ENCODE peak calls at places on chromosomes 6 and 20, in ten cellular contexts. Q is WTC11, X is right lobe of liver, S is kidney epithelial cell, F is coronary artery, K is esophagus muscularis mucosa, U is BJ, Z is keratinocyte, N is Panc1, E is esophagus squamous epithelium. V is an unnamed sample.

GRCh38 chr20:51014797-51015722 is 7.8 kb downstream of the KCNG1 start:
- DNase-seq in K (no peak), Q (peak), Z (no peak), U (no peak), F (no peak), N (no peak), S (peak), X (no peak), E (no peak), V (no peak)

GRCh38 chr6:166826264-166826663 is 130.1 kb downstream of the RNASET2 start:
- DNase-seq in S (no peak), Q (no peak), F (no peak), U (no peak), E (no peak), N (no peak), X (no peak), Z (no peak), K (no peak), V (no peak)

GRCh38 chr6:135002974-135003703 is 51.5 kb downstream of the HBS1L start:
- DNase-seq in X (no peak), Z (no peak), N (no peak), S (no peak), E (no peak), Q (no peak), K (no peak), U (no peak), F (no peak), V (no peak)

GRCh38 chr20:1186367-1186991 is 1.7 kb upstream of the TMEM74B start:
- DNase-seq in X (no peak), F (no peak), E (no peak), U (no peak), N (no peak), Q (no peak), K (no peak), Z (no peak), S (no peak), V (no peak)

GRCh38 chr6:169140986-169141495 is 112.6 kb downstream of the THBS2 start:
- DNase-seq in K (peak), U (no peak), Z (no peak), N (no peak), S (no peak), E (no peak), X (no peak), F (no peak), Q (no peak), V (no peak)

GRCh38 chr20:18727032-18727508 is 86.5 kb upstream of the SCP2D1 start:
- DNase-seq in K (no peak), Z (peak), N (no peak), S (no peak), X (no peak), Q (no peak), U (no peak), E (no peak), F (no peak), V (no peak)

GRCh38 chr6:132300323-132300949 is 100.8 kb downstream of the MOXD1 start:
- DNase-seq in Q (peak), N (peak), K (no peak), Z (no peak), X (no peak), E (no peak), F (no peak), S (no peak), U (no peak), V (no peak)

GRCh38 chr6:15292721-15293302 is 46.9 kb downstream of the JARID2 start:
- DNase-seq in E (no peak), N (no peak), F (no peak), X (no peak), Q (no peak), K (no peak), S (no peak), U (no peak), Z (no peak), V (no peak)

GRCh38 chr6:111580826-111581505 is 24.7 kb downstream of the TRAF3IP2 start:
- DNase-seq in Q (peak), U (no peak), Z (no peak), E (no peak), K (no peak), N (no peak), F (no peak), S (no peak), X (no peak), V (no peak)
- TF ChIP-seq CTCF in Q (no peak), U (no peak), Z (peak), E (peak), K (peak), N (no peak), F (no peak), S (no peak), X (no peak), V (no peak)

GRCh38 chr6:125858427-125859320 is 67.9 kb downstream of the NCOA7 start:
- DNase-seq in K (no peak), E (no peak), U (no peak), N (peak), S (peak), X (peak), Q (peak), F (no peak), Z (no peak), V (no peak)
- TF ChIP-seq CTCF in K (peak), E (peak), U (peak), N (peak), S (peak), X (peak), Q (peak), F (peak), Z (peak), V (peak)

GRCh38 chr20:33076662-33077398 is 2.6 kb upstream of the BPIFB4 start:
- DNase-seq in X (no peak), N (no peak), U (no peak), F (no peak), E (no peak), Z (no peak), K (no peak), S (no peak), Q (no peak), V (no peak)
- TF ChIP-seq CTCF in X (peak), N (no peak), U (no peak), F (no peak), E (peak), Z (peak), K (no peak), S (no peak), Q (peak), V (no peak)

DNA sequence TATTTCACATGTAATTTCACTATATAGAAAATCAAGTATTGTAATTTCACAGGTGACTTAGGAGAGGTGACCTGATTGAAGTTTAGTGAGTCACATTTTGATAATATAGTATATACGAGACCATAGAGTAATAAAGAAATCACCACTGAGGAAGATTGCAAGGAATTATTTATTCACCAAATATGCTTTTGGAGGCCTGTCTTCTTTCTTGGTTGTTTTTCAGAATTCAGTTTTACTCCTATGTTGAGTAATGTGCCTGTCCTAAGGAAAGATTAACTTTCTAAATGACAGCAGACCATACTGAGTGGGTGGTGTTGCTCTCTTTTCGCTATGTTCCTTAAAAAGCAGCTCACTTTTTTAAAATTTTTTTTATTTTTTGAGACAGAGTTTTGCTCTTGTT is 87.5 kb upstream of the FOXO3 start:
- DNase-seq in Z (no peak), N (no peak), U (no peak), X (no peak), E (no peak), S (no peak), Q (no peak), K (no peak), F (no peak), V (no peak)
- TF ChIP-seq CTCF in Z (no peak), N (no peak), U (no peak), X (no peak), E (no peak), S (no peak), Q (no peak), K (no peak), F (no peak), V (no peak)